ENCODE peak calls at places on chromosomes 7 and 10, in five cellular contexts. O is BJ, L is NB4, N is thoracic aorta, T is natural killer cell. Z is an unnamed sample.
A peak's percentile ranks its signal among the peaks of the same experiment; 100 is the strongest.

GRCh38 chr10:90417056-90417455 is 440.8 kb downstream of the HTR7 start:
- DNase-seq in O (peak; percentile 54), L (no peak), N (no peak), T (no peak), Z (peak; percentile 87)

GRCh38 chr10:70603439-70603778 is 868 bp upstream of the PRF1 start:
- DNase-seq in O (no peak), L (peak; percentile 34), N (no peak), T (peak; percentile 89), Z (no peak)

GRCh38 chr10:122154034-122154732 is 116.9 kb upstream of the BTBD16 start:
- DNase-seq in O (no peak), L (no peak), N (no peak), T (no peak), Z (no peak)

GRCh38 chr7:149217570-149217969 is 21.9 kb upstream of the ZNF212 start:
- DNase-seq in O (no peak), L (no peak), N (no peak), T (no peak), Z (no peak)

GRCh38 chr7:82594665-82595064 is 151.1 kb upstream of the CACNA2D1 start:
- DNase-seq in O (no peak), L (no peak), N (no peak), T (no peak), Z (no peak)

GRCh38 chr7:151076863-151077704 is 3.5 kb downstream of the FASTK start:
- DNase-seq in O (no peak), L (peak; percentile 46), N (no peak), T (no peak), Z (peak; percentile 56)

GRCh38 chr7:104096683-104097082 is 107.2 kb upstream of the RELN start:
- DNase-seq in O (no peak), L (peak; percentile 37), N (no peak), T (no peak), Z (no peak)

GRCh38 chr10:44201656-44202055 is 183.2 kb downstream of the CXCL12 start:
- DNase-seq in O (no peak), L (no peak), N (no peak), T (no peak), Z (no peak)

GRCh38 chr7:66662646-66663264 is 34.1 kb downstream of the KCTD7 start:
- DNase-seq in O (no peak), L (no peak), N (no peak), T (no peak), Z (no peak)

GRCh38 chr7:37420931-37421330 is 27.7 kb downstream of the ELMO1 start:
- DNase-seq in O (no peak), L (no peak), N (no peak), T (no peak), Z (no peak)

GRCh38 chr7:22267989-22268615 is 88.9 kb downstream of the RAPGEF5 start:
- DNase-seq in O (no peak), L (no peak), N (no peak), T (no peak), Z (no peak)

GRCh38 chr7:108805808-108806397 is 236.2 kb downstream of the DNAJB9 start:
- DNase-seq in O (no peak), L (peak; percentile 46), N (no peak), T (no peak), Z (peak; percentile 38)
- TF ChIP-seq CTCF in O (peak; percentile 34), L (peak; percentile 71), N (peak; percentile 18), T (no peak), Z (peak; percentile 65)

DNA sequence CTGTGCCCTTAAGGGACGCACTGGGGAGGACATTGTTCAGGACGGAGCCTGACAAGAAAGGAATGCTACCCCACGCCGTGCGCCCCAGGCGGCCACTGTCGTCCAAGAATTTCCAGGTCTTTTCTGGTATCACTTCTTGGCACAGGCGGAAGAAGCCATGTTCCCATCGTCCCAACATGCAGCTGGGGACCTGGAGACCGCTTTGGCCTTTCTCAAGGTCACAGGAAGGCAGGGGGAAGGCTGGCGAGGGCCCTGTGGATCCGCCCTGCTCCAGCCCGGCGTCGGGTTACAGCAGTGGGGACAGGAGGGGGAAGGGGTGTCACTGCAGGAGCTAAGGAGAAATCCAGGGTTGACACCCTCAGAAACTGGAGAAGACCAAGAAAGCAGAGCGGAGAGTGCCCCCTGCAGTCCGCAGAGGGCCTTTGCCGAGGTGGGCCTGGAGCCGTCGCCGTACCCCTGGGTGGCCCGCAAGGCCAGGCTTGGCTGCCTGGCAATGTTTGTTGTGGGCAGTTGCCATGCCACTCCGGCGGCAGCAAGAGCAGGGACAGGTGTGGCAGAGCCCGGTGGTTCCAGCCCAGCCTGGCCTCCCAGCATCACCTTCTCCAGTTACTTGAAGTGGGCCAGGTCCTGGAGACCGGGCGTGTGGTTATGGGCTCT is 104.1 kb downstream of the LHPP start:
- DNase-seq in O (no peak), L (peak; percentile 46), N (no peak), T (no peak), Z (no peak)
- TF ChIP-seq CTCF in O (no peak), L (peak; percentile 69), N (peak; percentile 13), T (no peak), Z (peak; percentile 19)

GRCh38 chr7:17669204-17669603 is 271.1 kb downstream of the SNX13 start:
- DNase-seq in O (no peak), L (no peak), N (no peak), T (no peak), Z (no peak)

GRCh38 chr7:17674956-17675300 is 265.4 kb downstream of the SNX13 start:
- DNase-seq in O (no peak), L (no peak), N (no peak), T (no peak), Z (no peak)

GRCh38 chr7:17672774-17673173 is 267.5 kb downstream of the SNX13 start:
- DNase-seq in O (no peak), L (no peak), N (no peak), T (no peak), Z (no peak)

GRCh38 chr7:17674166-17674955 is 265.9 kb downstream of the SNX13 start:
- DNase-seq in O (peak; percentile 58), L (no peak), N (no peak), T (no peak), Z (peak; percentile 61)

GRCh38 chr7:17671956-17672355 is 268.3 kb downstream of the SNX13 start:
- DNase-seq in O (no peak), L (no peak), N (no peak), T (no peak), Z (no peak)
- TF ChIP-seq CTCF in O (no peak), L (no peak), N (no peak), T (no peak), Z (no peak)

DNA sequence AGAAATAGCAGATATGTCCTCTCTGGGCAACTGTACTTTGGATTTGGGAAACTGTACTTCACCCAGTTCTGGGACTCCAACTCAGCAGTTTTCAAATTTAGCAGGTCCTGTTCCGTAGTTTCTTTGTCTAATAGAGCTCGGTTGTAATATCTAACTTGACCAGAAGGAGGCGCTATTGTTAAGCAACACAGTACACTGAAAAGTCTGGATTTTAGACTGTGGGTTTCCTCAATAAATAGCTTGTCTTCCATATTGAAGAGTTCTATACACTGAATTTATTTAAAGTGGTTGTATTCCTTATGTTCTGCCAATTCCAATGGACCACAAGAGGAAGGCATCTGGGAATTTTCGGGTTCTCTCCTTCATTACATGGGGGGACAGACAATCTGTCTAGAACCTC is 39.8 kb downstream of the ELFN1 start:
- DNase-seq in O (no peak), L (peak; percentile 48), N (no peak), T (no peak), Z (no peak)
- TF ChIP-seq CTCF in O (peak; percentile 40), L (peak; percentile 51), N (no peak), T (peak; percentile 23), Z (peak; percentile 26)

GRCh38 chr7:77321300-77321699 is 94.8 kb downstream of the GSAP start:
- DNase-seq in O (peak; percentile 28), L (no peak), N (no peak), T (no peak), Z (peak; percentile 79)
- TF ChIP-seq CTCF in O (no peak), L (no peak), N (no peak), T (no peak), Z (no peak)

GRCh38 chr10:130715686-130716670 is 579.8 kb downstream of the GLRX3 start:
- DNase-seq in O (no peak), L (peak; percentile 54), N (no peak), T (no peak), Z (no peak)

GRCh38 chr10:130720235-130720634 is 584.0 kb downstream of the GLRX3 start:
- DNase-seq in O (no peak), L (no peak), N (no peak), T (no peak), Z (no peak)

GRCh38 chr10:130719447-130719752 is 583.2 kb downstream of the GLRX3 start:
- DNase-seq in O (no peak), L (no peak), N (no peak), T (no peak), Z (no peak)

GRCh38 chr10:130714700-130715467 is 578.7 kb downstream of the GLRX3 start:
- DNase-seq in O (no peak), L (peak; percentile 28), N (no peak), T (no peak), Z (no peak)

DNA sequence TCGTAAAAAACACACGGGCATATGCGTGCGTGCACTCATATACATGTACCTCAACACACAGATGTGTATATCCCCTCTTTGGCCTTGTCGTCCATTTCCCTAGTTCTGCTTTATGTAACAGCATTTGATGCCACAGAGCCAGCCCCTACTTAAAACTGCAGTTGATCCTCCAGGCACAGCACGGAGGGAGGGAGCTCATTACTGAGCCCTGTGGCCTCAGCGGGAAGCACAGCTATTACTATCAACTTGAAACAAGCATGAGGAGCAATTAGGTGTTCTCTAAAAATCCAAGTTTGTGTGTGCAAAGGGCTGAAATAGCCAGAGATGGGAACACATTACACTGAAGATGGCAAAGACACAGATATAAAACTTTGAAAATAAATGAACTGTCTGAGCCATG is 580.9 kb downstream of the GLRX3 start:
- DNase-seq in O (no peak), L (no peak), N (no peak), T (no peak), Z (no peak)
- TF ChIP-seq CTCF in O (no peak), L (no peak), N (no peak), T (no peak), Z (no peak)

GRCh38 chr7:72161534-72161933 is 250.6 kb downstream of the CALN1 start:
- DNase-seq in O (no peak), L (peak; percentile 19), N (no peak), T (no peak), Z (no peak)
- TF ChIP-seq CTCF in O (no peak), L (peak; percentile 45), N (no peak), T (no peak), Z (no peak)

GRCh38 chr10:21722209-21722608 is 188.2 kb downstream of the MLLT10 start:
- DNase-seq in O (no peak), L (no peak), N (no peak), T (no peak), Z (no peak)
- TF ChIP-seq CTCF in O (no peak), L (no peak), N (no peak), T (no peak), Z (no peak)

DNA sequence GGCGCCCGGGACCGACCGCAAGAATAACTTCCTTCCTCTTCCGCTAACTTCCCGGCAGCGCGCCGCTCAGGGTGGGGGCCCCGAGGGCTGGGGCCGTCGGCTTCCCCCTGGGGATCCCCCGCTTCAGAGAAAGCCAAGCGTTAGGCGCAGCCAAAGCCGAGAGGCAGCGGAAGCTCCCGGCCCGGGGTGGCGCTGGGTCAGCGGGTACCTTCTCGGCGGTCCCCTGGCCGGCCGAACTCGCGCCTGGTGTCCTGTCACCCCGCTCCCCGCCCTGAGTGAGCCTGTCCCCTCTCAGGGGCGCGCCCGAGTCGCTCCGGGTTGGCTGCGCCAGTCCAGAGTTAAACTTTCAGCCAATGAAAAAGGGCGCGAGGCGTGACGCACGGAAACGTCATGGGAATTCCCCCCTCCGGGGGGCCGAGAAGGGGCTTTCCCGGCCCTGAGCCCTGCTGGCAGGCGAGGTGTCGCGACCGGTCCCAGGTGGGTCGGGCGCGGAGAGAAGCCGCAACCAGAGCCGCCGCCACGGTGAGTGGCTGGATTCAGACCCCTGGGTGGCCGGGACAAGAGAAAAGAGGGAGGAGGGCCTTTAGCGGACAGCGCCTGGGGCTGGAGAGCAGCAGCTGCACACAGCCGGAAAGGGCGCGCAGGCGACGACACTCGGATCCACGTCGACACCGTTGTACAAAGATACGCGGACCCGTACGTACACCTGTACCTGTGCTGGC is 1.3 kb upstream of the NFKB2 start:
- DNase-seq in O (peak; percentile 51), L (peak; percentile 93), N (peak; percentile 75), T (peak; percentile 100), Z (peak; percentile 97)
- TF ChIP-seq CTCF in O (no peak), L (peak; percentile 85), N (peak; percentile 91), T (peak; percentile 31), Z (no peak)

Z was measured in foreskin fibroblast.